ENCODE peak calls at places on chromosome 11, in five cellular contexts. Y is cardiac muscle cell, N is brain microvascular endothelial cell, K is bronchial epithelial cell, C is heart right ventricle. O is an unnamed sample.

GRCh38 chr11:18526130-18526520 is 617 bp downstream of the TSG101 start:
- DNase-seq in Y (peak), N (no peak), C (no peak), K (no peak), O (no peak)

GRCh38 chr11:110337570-110338193 is 41.3 kb upstream of the RDX start:
- DNase-seq in Y (peak), K (peak), N (peak), C (no peak), O (no peak)

GRCh38 chr11:45073575-45074225 is 72.7 kb upstream of the PRDM11 start:
- DNase-seq in N (no peak), C (no peak), K (peak), Y (no peak), O (no peak)

GRCh38 chr11:35313066-35313765 is 106.1 kb downstream of the SLC1A2 start:
- DNase-seq in Y (no peak), N (no peak), K (no peak), C (no peak), O (peak)

GRCh38 chr11:132864811-132865576 is 667.3 kb downstream of the OPCML start:
- DNase-seq in K (no peak), Y (no peak), C (no peak), N (no peak), O (no peak)

GRCh38 chr11:129265125-129265788 is 73.1 kb upstream of the ARHGAP32 start:
- DNase-seq in C (no peak), K (no peak), Y (no peak), N (no peak), O (no peak)

GRCh38 chr11:61733120-61733978 is 19.1 kb upstream of the MYRF start:
- DNase-seq in C (peak), Y (peak), N (peak), K (peak), O (peak)

GRCh38 chr11:111439905-111440304 is 60.8 kb upstream of the POU2AF1 start:
- DNase-seq in K (no peak), N (no peak), C (no peak), Y (no peak), O (no peak)

GRCh38 chr11:132347156-132348090 is 977.0 kb downstream of the NTM start:
- DNase-seq in K (no peak), Y (no peak), C (no peak), N (no peak), O (no peak)

GRCh38 chr11:113447621-113448310 is 27.4 kb downstream of the DRD2 start:
- DNase-seq in K (peak), C (no peak), Y (peak), N (peak), O (no peak)

GRCh38 chr11:128181090-128181485 is 406.3 kb downstream of the ETS1 start:
- DNase-seq in C (no peak), N (peak), Y (peak), K (no peak), O (no peak)

GRCh38 chr11:122261546-122261945 is 145.5 kb upstream of the BLID start:
- DNase-seq in Y (no peak), C (no peak), K (peak), N (no peak), O (no peak)

GRCh38 chr11:46865340-46865739 is 19.3 kb upstream of the CKAP5 start:
- DNase-seq in N (peak), C (no peak), K (peak), Y (peak), O (no peak)

GRCh38 chr11:77127674-77127968 is 425 bp upstream of the MYO7A start:
- DNase-seq in Y (no peak), K (no peak), C (no peak), N (no peak), O (no peak)

GRCh38 chr11:73121692-73122091 is 20.4 kb downstream of the FCHSD2 start:
- DNase-seq in N (no peak), K (no peak), Y (no peak), C (no peak), O (no peak)

GRCh38 chr11:96012086-96012824 is 88.3 kb upstream of the MTMR2 start:
- DNase-seq in Y (peak), N (peak), K (peak), C (peak), O (peak)

GRCh38 chr11:134731562-134731961 is 319.5 kb upstream of the B3GAT1 start:
- DNase-seq in N (no peak), C (no peak), Y (no peak), K (no peak), O (no peak)

GRCh38 chr11:134374171-134374570 is 37.9 kb downstream of the B3GAT1 start:
- DNase-seq in K (no peak), N (no peak), C (no peak), Y (no peak), O (no peak)

GRCh38 chr11:18771266-18772035 is 20.1 kb downstream of the PTPN5 start:
- DNase-seq in N (no peak), Y (no peak), C (no peak), K (peak), O (no peak)

GRCh38 chr11:114162719-114163123 is 103.2 kb downstream of the ZBTB16 start:
- DNase-seq in K (peak), N (peak), C (peak), Y (peak), O (no peak)

GRCh38 chr11:116219171-116219635 is 553.6 kb downstream of the BUD13 start:
- DNase-seq in Y (no peak), K (no peak), C (peak), N (no peak), O (no peak)

GRCh38 chr11:3147257-3147619 is 17.9 kb downstream of the OSBPL5 start:
- DNase-seq in N (no peak), Y (no peak), C (no peak), K (no peak), O (no peak)

GRCh38 chr11:76709259-76709658 is 38.7 kb upstream of the LRRC32 start:
- DNase-seq in K (no peak), N (no peak), C (no peak), Y (no peak), O (no peak)

GRCh38 chr11:101445761-101446160 is 138.0 kb downstream of the TRPC6 start:
- DNase-seq in C (no peak), K (peak), Y (no peak), N (no peak), O (no peak)

GRCh38 chr11:119844808-119845207 is 115.8 kb upstream of the NECTIN1 start:
- DNase-seq in N (no peak), C (peak), K (no peak), Y (no peak), O (no peak)

GRCh38 chr11:116276051-116277044 is 496.4 kb downstream of the BUD13 start:
- DNase-seq in K (peak), C (peak), Y (peak), N (peak), O (peak)

GRCh38 chr11:133605493-133605892 is 73.2 kb upstream of the OPCML start:
- DNase-seq in N (no peak), Y (no peak), K (no peak), C (no peak), O (no peak)

GRCh38 chr11:67071420-67072284 is 15.0 kb downstream of the RHOD start:
- DNase-seq in C (peak), K (no peak), N (peak), Y (peak), O (no peak)

DNA sequence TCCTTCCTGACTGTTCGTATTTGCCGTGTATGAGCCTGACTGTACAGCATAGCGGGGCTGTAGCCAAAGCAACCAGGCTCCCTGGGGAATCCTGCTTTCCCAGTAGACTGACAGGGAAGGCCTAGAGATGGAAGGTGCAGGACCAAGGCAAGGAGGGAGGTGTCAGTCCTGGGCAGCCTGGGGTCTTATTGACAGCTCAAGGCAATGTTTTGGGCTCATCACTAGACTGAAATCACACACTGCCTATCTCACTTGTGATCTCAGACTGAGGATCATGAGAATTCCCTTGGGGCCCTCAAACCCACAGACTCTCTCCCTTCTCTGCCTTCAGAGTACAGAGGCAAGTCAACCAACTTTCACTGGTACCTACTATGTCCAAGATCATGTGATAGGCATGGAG is 346.9 kb upstream of the NARS2 start:
- DNase-seq in K (no peak), C (no peak), N (no peak), Y (no peak), O (no peak)
- H3K4me3 ChIP-seq in K (no peak), C (no peak), N (no peak), Y (no peak), O (no peak)

DNA sequence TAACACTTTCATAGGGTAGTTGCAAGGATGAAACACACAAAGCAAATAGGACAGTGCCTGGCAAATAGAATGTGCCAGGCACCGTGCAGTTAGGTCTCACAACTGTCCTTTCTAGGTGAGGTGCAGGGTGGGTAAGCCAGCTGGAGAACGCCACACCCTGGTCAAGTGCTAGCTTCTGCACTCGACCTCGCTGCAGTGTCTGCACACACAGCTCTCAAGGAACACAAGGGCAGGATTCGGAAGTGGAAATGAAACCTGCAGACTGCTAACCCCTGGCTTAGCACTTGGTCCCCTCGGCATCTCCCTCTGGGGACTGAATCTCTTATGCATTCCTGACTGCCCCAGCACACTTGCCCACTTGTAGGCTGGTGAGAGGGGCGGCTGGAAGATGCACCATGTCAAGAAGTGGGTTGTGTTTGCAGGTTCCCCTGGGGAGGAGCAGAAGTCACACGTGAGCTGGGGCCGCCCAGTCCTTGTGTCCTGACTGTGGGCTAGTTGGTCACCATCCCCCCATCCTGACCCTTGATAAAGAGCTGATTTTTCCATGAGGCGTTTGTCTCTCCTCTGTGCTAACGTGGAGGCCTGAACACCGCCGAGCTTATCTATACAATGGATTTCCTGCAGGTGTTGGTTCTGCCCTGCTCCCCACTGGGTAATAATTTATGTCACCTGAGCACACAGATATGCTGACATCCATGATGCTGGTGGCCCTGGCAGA is 89.0 kb downstream of the MICAL2 start:
- DNase-seq in N (no peak), K (no peak), C (no peak), Y (no peak), O (no peak)
- TF ChIP-seq CTCF in N (no peak), K (no peak), C (no peak), Y (no peak), O (no peak)

DNA sequence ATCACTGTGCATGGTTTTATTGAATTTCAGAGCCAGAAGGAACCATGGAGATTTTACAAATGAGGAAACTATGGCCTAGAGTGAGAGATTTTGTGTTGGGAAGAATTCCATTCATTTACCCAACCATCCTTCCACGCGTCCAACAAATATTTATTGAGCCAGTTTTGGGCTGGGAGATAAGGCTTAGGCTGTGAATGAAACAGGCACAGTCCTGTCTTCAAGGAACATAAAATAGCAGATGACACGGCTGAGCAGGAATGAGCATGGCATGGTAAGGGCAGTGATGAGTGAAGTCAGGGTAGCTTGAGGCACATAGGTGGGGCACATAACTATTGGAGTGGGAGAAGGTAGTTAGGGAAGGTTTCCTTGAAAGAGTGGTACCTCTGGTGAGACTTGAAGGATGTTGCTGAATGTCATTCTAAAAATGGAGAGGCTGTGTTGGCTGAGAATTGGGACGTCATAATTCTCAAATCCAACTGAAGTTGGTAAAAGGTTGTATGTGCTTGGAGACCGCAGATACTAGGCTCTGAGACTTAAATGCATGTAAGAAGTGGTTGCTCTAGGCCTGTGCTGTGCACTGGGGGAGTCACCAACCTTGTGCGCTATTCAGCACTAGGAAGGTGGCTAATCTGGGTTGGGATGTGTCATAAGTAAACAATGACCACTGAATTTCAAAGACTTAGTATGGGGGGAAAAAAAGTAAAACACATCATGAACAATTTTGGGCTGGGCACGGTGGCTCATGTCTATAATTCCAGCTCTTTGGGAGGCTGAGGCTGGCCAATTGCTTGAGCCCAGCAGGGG is 51.8 kb downstream of the TEAD1 start:
- DNase-seq in K (peak), N (peak), Y (peak), C (no peak), O (no peak)
- H3K4me3 ChIP-seq in K (no peak), N (no peak), Y (no peak), C (no peak), O (no peak)

GRCh38 chr11:57322881-57323467 is 1.8 kb downstream of the TNKS1BP1 start:
- DNase-seq in C (no peak), K (peak), Y (no peak), N (no peak), O (no peak)

GRCh38 chr11:57320067-57320718 is 4.6 kb downstream of the TNKS1BP1 start:
- DNase-seq in K (no peak), Y (no peak), C (no peak), N (no peak), O (no peak)

GRCh38 chr11:57321388-57321995 is 3.3 kb downstream of the TNKS1BP1 start:
- DNase-seq in K (no peak), N (no peak), Y (no peak), C (no peak), O (no peak)

GRCh38 chr11:57321996-57322880 is 2.5 kb downstream of the TNKS1BP1 start:
- DNase-seq in C (peak), N (peak), Y (peak), K (peak), O (no peak)

GRCh38 chr11:57320719-57321387 is 3.9 kb downstream of the TNKS1BP1 start:
- DNase-seq in Y (no peak), C (no peak), K (no peak), N (no peak), O (no peak)
- TF ChIP-seq CTCF in Y (no peak), C (no peak), K (no peak), N (no peak), O (no peak)

GRCh38 chr11:70079691-70080090 is 1.6 kb downstream of the ANO1 start:
- DNase-seq in N (no peak), C (no peak), Y (no peak), K (no peak), O (no peak)
- H3K4me3 ChIP-seq in N (no peak), C (no peak), Y (no peak), K (no peak), O (no peak)